ENCODE peak calls at places on chromosomes 16 and 17, in four cellular contexts. I is K562, R is HCT116, S is HepG2. X is an unnamed sample.

GRCh38 chr17:55622547-55622946 is 100.1 kb downstream of the TMEM100 start:
- DNase-seq in I (no peak), R (no peak), S (no peak), X (no peak)

GRCh38 chr17:68383120-68383442 is 74.2 kb downstream of the WIPI1 start:
- DNase-seq in I (no peak), R (no peak), S (no peak), X (no peak)

GRCh38 chr17:54932711-54933110 is 32.1 kb downstream of the TOM1L1 start:
- DNase-seq in I (no peak), R (no peak), S (no peak), X (no peak)

GRCh38 chr17:68512967-68513474 is 791 bp downstream of the PRKAR1A start:
- DNase-seq in I (peak), R (no peak), S (no peak), X (no peak)

GRCh38 chr17:58254803-58255202 is 16.4 kb downstream of the LPO start:
- DNase-seq in I (no peak), R (peak), S (no peak), X (no peak)

GRCh38 chr17:50198026-50198669 is 3.3 kb downstream of the COL1A1 start:
- DNase-seq in I (peak), R (peak), S (peak), X (no peak)

GRCh38 chr16:82801361-82801760 is 174.6 kb downstream of the CDH13 start:
- DNase-seq in I (no peak), R (no peak), S (no peak), X (no peak)

GRCh38 chr17:27628376-27628775 is 2.6 kb upstream of the LGALS9 start:
- DNase-seq in I (no peak), R (no peak), S (no peak), X (no peak)

GRCh38 chr17:79941088-79942010 is 94.3 kb downstream of the TBC1D16 start:
- DNase-seq in I (no peak), R (no peak), S (no peak), X (no peak)

GRCh38 chr17:1072551-1072961 is 75.6 kb downstream of the TIMM22 start:
- DNase-seq in I (no peak), R (no peak), S (no peak), X (no peak)

GRCh38 chr17:31738067-31738466 is 121.0 kb downstream of the COPRS start:
- DNase-seq in I (no peak), R (no peak), S (no peak), X (no peak)

GRCh38 chr16:13936596-13937081 is 16.7 kb downstream of the ERCC4 start:
- DNase-seq in I (no peak), R (no peak), S (peak), X (no peak)

GRCh38 chr16:82137819-82138177 is 32.2 kb downstream of the MPHOSPH6 start:
- DNase-seq in I (peak), R (no peak), S (no peak), X (no peak)

GRCh38 chr17:6479626-6480324 is 35.5 kb downstream of the PIMREG start:
- DNase-seq in I (no peak), R (no peak), S (no peak), X (no peak)

GRCh38 chr16:83138512-83138911 is 511.7 kb downstream of the CDH13 start:
- DNase-seq in I (no peak), R (no peak), S (no peak), X (no peak)

GRCh38 chr17:65453204-65453931 is 108.1 kb downstream of the AXIN2 start:
- DNase-seq in I (no peak), R (no peak), S (peak), X (no peak)

GRCh38 chr16:3259097-3259496 is 2.7 kb upstream of the MEFV start:
- DNase-seq in I (no peak), R (no peak), S (peak), X (no peak)

GRCh38 chr17:3964203-3965122 is at the start of gene ATP2A3:
- DNase-seq in I (peak), R (no peak), S (no peak), X (peak)

GRCh38 chr16:67800252-67801046 is 5.9 kb downstream of the RANBP10 start:
- DNase-seq in I (peak), R (no peak), S (no peak), X (no peak)

GRCh38 chr17:56819431-56820145 is 14.1 kb downstream of the C17orf67 start:
- DNase-seq in I (peak), R (peak), S (peak), X (peak)

DNA sequence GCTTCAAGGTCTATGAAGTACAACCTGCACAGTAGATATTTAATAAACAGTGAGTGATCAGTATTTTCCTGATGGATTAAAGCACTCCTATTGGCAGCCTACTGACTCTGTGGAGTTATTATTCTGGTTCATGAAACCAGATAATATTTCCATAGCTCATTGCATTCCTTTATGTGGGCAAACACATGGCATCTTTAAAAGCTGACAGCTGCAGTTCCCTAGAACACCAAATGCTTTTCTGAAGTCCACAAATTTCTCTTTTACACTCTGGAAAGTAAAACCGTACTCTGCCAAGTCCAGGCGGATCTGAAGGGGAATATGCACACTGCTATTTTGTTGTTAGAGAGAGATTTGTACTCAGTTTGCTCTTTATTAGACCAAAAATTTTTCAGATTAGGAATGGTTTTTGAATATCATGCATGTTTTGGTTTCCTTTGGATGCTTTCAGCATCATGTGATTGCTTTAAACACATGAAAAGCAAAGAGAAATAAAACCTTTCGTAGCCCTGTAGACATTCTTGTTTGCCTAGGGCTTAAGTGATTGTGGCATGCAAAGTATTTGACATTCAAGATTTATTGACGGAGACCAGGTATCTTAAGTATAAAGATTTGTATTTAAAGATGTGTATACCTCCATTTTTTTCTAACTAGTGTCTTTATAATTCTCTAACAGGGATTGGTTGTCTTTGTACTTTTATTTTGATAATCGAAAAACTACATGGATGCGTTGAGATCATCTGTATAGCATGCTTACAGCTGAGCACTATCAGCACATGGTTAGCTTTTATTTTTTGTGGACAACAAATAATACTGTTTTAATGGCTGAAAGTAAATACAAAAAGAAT is 19.5 kb downstream of the SEC14L1 start:
- DNase-seq in I (no peak), R (no peak), S (peak), X (no peak)
- TF ChIP-seq SP1 in I (no peak), R (no peak), S (no peak), X (no peak)

GRCh38 chr16:51225902-51226301 is 74.8 kb upstream of the SALL1 start:
- DNase-seq in I (no peak), R (no peak), S (no peak), X (no peak)

GRCh38 chr16:51224317-51224716 is 73.2 kb upstream of the SALL1 start:
- DNase-seq in I (no peak), R (no peak), S (no peak), X (no peak)

GRCh38 chr16:51222016-51222415 is 70.9 kb upstream of the SALL1 start:
- DNase-seq in I (no peak), R (no peak), S (no peak), X (no peak)
- TF ChIP-seq FOSL1 in I (no peak), R (no peak), S (no peak), X (no peak)

GRCh38 chr17:8324132-8324531 is 14.1 kb downstream of the ARHGEF15 start:
- DNase-seq in I (no peak), R (no peak), S (no peak), X (no peak)
- TF ChIP-seq CTCF in I (peak), R (no peak), S (no peak), X (peak)

DNA sequence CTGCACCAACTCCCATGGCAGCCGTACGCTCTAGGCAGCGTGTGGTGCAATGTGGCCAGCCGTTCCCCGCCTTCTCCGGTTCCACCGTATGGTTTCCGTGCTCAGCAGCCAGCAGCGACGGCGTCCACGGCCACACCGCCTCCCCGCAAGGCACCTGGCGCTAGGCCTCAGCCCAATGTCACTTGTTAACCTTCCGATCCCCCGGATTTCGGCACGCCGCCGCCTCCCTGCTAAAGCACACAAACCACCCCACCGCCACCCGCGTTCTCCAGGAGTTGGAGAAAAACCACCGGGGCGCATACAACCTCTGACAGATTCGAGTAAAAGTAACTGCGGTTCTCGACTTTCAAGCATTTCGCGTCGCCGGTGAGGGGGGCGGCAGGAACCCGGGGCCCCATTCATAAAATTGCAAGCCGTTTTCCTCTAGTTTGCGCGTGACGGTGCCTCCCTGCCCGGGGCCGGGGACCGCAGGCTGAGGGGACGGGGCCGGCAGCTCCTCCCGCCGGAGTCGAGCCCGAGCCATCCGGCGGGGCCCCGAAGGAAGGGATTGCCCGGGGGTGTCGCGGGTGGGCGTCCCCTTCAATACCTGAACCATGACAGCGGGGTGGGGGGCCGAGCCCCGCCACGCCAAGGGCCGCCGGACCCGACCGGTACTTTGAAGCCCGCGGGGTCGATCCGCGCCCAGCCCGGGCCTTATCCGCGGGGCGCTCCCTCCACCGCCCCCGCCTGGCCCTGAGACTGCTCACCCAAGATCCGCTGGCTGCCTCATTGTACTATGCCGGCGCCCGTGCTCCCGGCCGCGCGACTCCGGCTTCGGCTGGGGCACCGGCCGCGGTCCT is at the start of gene TEX2:
- DNase-seq in I (peak), R (no peak), S (peak), X (peak)
- TF ChIP-seq SP1 in I (no peak), R (no peak), S (no peak), X (no peak)

GRCh38 chr17:42341568-42341967 is 46.7 kb downstream of the STAT3 start:
- DNase-seq in I (no peak), R (no peak), S (no peak), X (no peak)

GRCh38 chr17:42340691-42341127 is 47.5 kb downstream of the STAT3 start:
- DNase-seq in I (no peak), R (no peak), S (no peak), X (no peak)

GRCh38 chr17:42334667-42335066 is 46.4 kb downstream of the STAT5A start:
- DNase-seq in I (no peak), R (no peak), S (no peak), X (no peak)

GRCh38 chr17:42339221-42339620 is 49.0 kb downstream of the STAT3 start:
- DNase-seq in I (no peak), R (no peak), S (no peak), X (no peak)

GRCh38 chr17:42337442-42337841 is 49.1 kb downstream of the STAT5A start:
- DNase-seq in I (no peak), R (no peak), S (no peak), X (no peak)
- TF ChIP-seq FOSL1 in I (no peak), R (no peak), S (no peak), X (no peak)

X was measured in H1.